ENCODE peak calls at places on chromosomes 6 and 20, in six cellular contexts. One of them, this sample, is unnamed.

GRCh38 chr6:138971601-138972000 is 16.5 kb downstream of the REPS1 start:
- DNase-seq in HCT116: no peak
- DNase-seq in neuronal stem cell: peak
- DNase-seq in tibial artery: no peak
- DNase-seq in prostate gland: no peak
- DNase-seq in left ventricle myocardium inferior: no peak
- DNase-seq in this sample: no peak

GRCh38 chr6:131687022-131687421 is 14.2 kb downstream of the OR2A4 start:
- DNase-seq in HCT116: no peak
- DNase-seq in neuronal stem cell: no peak
- DNase-seq in tibial artery: no peak
- DNase-seq in prostate gland: no peak
- DNase-seq in left ventricle myocardium inferior: no peak
- DNase-seq in this sample: no peak

GRCh38 chr20:2745936-2746635 is 53.5 kb downstream of the EBF4 start:
- DNase-seq in HCT116: no peak
- DNase-seq in neuronal stem cell: no peak
- DNase-seq in tibial artery: no peak
- DNase-seq in prostate gland: no peak
- DNase-seq in left ventricle myocardium inferior: no peak
- DNase-seq in this sample: no peak

GRCh38 chr6:5866547-5867051 is 140.1 kb downstream of the NRN1 start:
- DNase-seq in HCT116: no peak
- DNase-seq in neuronal stem cell: no peak
- DNase-seq in tibial artery: no peak
- DNase-seq in prostate gland: peak
- DNase-seq in left ventricle myocardium inferior: no peak
- DNase-seq in this sample: peak

GRCh38 chr6:158818580-158819212 is 472 bp downstream of the EZR start:
- DNase-seq in HCT116: no peak
- DNase-seq in neuronal stem cell: peak
- DNase-seq in tibial artery: peak
- DNase-seq in prostate gland: peak
- DNase-seq in left ventricle myocardium inferior: peak
- DNase-seq in this sample: peak

GRCh38 chr6:70884074-70884983 is 72.5 kb downstream of the B3GAT2 start:
- DNase-seq in HCT116: peak
- DNase-seq in neuronal stem cell: peak
- DNase-seq in tibial artery: peak
- DNase-seq in prostate gland: peak
- DNase-seq in left ventricle myocardium inferior: peak
- DNase-seq in this sample: no peak

GRCh38 chr20:19995220-19995863 is 21.8 kb upstream of the NAA20 start:
- DNase-seq in HCT116: peak
- DNase-seq in neuronal stem cell: no peak
- DNase-seq in tibial artery: no peak
- DNase-seq in prostate gland: peak
- DNase-seq in left ventricle myocardium inferior: no peak
- DNase-seq in this sample: no peak

GRCh38 chr20:16699287-16699686 is 30.5 kb upstream of the SNRPB2 start:
- DNase-seq in HCT116: no peak
- DNase-seq in neuronal stem cell: no peak
- DNase-seq in tibial artery: no peak
- DNase-seq in prostate gland: no peak
- DNase-seq in left ventricle myocardium inferior: no peak
- DNase-seq in this sample: no peak

GRCh38 chr6:22099241-22099640 is 197.6 kb downstream of the PRL start:
- DNase-seq in HCT116: no peak
- DNase-seq in neuronal stem cell: no peak
- DNase-seq in tibial artery: no peak
- DNase-seq in prostate gland: no peak
- DNase-seq in left ventricle myocardium inferior: no peak
- DNase-seq in this sample: no peak

GRCh38 chr20:16419138-16419715 is 154.0 kb downstream of the KIF16B start:
- DNase-seq in HCT116: no peak
- DNase-seq in neuronal stem cell: no peak
- DNase-seq in tibial artery: no peak
- DNase-seq in prostate gland: no peak
- DNase-seq in left ventricle myocardium inferior: no peak
- DNase-seq in this sample: no peak

GRCh38 chr6:39051399-39052122 is 3.0 kb downstream of the GLP1R start:
- DNase-seq in HCT116: no peak
- DNase-seq in neuronal stem cell: no peak
- DNase-seq in tibial artery: no peak
- DNase-seq in prostate gland: no peak
- DNase-seq in left ventricle myocardium inferior: no peak
- DNase-seq in this sample: peak

GRCh38 chr20:5131502-5131901 is 4.7 kb downstream of the CDS2 start:
- DNase-seq in HCT116: no peak
- DNase-seq in neuronal stem cell: no peak
- DNase-seq in tibial artery: no peak
- DNase-seq in prostate gland: no peak
- DNase-seq in left ventricle myocardium inferior: no peak
- DNase-seq in this sample: no peak
- H3K4me3 ChIP-seq in HCT116: no peak
- H3K4me3 ChIP-seq in neuronal stem cell: no peak
- H3K4me3 ChIP-seq in tibial artery: peak
- H3K4me3 ChIP-seq in prostate gland: no peak
- H3K4me3 ChIP-seq in left ventricle myocardium inferior: peak
- H3K4me3 ChIP-seq in this sample: no peak

DNA sequence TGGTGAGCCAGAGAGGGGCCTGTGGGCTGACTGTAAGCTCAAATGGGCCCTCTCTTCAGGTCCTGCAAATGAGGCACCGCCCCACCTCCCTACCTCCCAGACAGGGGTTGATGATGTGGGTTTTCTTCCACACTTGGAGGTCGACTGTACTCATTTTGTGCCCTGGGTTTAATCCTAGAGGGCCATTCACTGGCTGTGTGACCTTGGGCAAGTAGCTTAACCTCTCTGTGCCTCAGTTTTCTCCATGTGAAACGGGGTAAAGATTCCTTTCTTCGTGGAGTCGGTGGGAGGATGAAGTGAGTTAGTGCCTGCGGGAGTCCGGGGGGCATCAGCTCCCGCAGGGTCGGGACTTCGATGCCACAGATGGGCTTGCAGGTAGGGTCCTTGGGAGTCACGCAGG is 23.9 kb downstream of the ZBP1 start:
- DNase-seq in HCT116: no peak
- DNase-seq in neuronal stem cell: no peak
- DNase-seq in tibial artery: no peak
- DNase-seq in prostate gland: no peak
- DNase-seq in left ventricle myocardium inferior: no peak
- DNase-seq in this sample: no peak
- H3K4me3 ChIP-seq in HCT116: no peak
- H3K4me3 ChIP-seq in neuronal stem cell: no peak
- H3K4me3 ChIP-seq in tibial artery: no peak
- H3K4me3 ChIP-seq in prostate gland: no peak
- H3K4me3 ChIP-seq in left ventricle myocardium inferior: no peak
- H3K4me3 ChIP-seq in this sample: no peak

GRCh38 chr20:63175031-63175895 is 40.7 kb downstream of the YTHDF1 start:
- DNase-seq in HCT116: no peak
- DNase-seq in neuronal stem cell: no peak
- DNase-seq in tibial artery: no peak
- DNase-seq in prostate gland: no peak
- DNase-seq in left ventricle myocardium inferior: no peak
- DNase-seq in this sample: no peak

GRCh38 chr20:63176035-63176434 is 39.9 kb downstream of the YTHDF1 start:
- DNase-seq in HCT116: no peak
- DNase-seq in neuronal stem cell: peak
- DNase-seq in tibial artery: no peak
- DNase-seq in prostate gland: no peak
- DNase-seq in left ventricle myocardium inferior: no peak
- DNase-seq in this sample: no peak

GRCh38 chr20:63173552-63174191 is 42.3 kb downstream of the YTHDF1 start:
- DNase-seq in HCT116: no peak
- DNase-seq in neuronal stem cell: peak
- DNase-seq in tibial artery: no peak
- DNase-seq in prostate gland: no peak
- DNase-seq in left ventricle myocardium inferior: no peak
- DNase-seq in this sample: no peak

GRCh38 chr20:63172726-63173125 is 43.2 kb downstream of the YTHDF1 start:
- DNase-seq in HCT116: peak
- DNase-seq in neuronal stem cell: no peak
- DNase-seq in tibial artery: no peak
- DNase-seq in prostate gland: no peak
- DNase-seq in left ventricle myocardium inferior: no peak
- DNase-seq in this sample: no peak

DNA sequence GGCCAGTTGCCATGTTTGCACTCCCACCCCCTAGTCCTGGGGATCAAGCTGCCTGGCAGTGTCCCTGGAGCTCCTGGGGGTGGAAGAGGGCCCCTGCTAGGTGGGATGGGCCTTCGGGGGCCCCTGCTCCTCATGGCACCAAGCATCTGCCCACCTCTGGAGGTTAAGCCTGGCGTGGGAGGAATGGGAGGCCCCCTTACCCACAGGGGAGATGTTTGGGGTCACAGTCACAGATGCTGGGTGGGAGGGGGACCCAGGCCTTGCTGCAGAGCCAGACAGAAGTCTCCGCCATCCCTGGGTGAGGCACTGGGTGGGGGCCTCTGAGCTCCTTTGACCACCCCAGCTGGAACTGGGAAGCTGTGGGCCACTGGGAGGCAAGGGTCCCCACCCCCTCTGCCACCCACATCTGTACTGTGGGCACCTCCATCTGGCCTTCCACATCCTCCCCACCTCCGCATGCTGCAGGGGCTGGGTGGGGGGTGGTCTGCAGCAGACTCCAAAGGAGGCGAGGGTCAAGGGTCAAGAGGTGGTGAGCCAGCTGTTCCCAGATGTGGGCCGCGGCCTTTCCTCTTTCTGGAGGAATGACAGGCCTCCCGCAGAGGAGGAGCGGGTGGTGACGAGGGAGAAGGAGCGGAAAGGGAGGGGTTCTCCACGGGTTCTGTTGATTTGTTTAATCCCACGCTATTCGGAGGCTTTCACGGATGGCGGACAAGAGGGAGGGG is 41.5 kb downstream of the YTHDF1 start:
- DNase-seq in HCT116: no peak
- DNase-seq in neuronal stem cell: peak
- DNase-seq in tibial artery: no peak
- DNase-seq in prostate gland: no peak
- DNase-seq in left ventricle myocardium inferior: no peak
- DNase-seq in this sample: no peak
- H3K4me3 ChIP-seq in HCT116: no peak
- H3K4me3 ChIP-seq in neuronal stem cell: peak
- H3K4me3 ChIP-seq in tibial artery: no peak
- H3K4me3 ChIP-seq in prostate gland: no peak
- H3K4me3 ChIP-seq in left ventricle myocardium inferior: no peak
- H3K4me3 ChIP-seq in this sample: no peak

GRCh38 chr6:95117236-95117635 is 460.1 kb upstream of the MANEA start:
- DNase-seq in HCT116: peak
- DNase-seq in neuronal stem cell: no peak
- DNase-seq in tibial artery: no peak
- DNase-seq in prostate gland: no peak
- DNase-seq in left ventricle myocardium inferior: no peak
- DNase-seq in this sample: peak
- H3K4me3 ChIP-seq in HCT116: no peak
- H3K4me3 ChIP-seq in neuronal stem cell: no peak
- H3K4me3 ChIP-seq in tibial artery: no peak
- H3K4me3 ChIP-seq in prostate gland: no peak
- H3K4me3 ChIP-seq in left ventricle myocardium inferior: no peak
- H3K4me3 ChIP-seq in this sample: no peak

GRCh38 chr20:52047811-52048302 is 143.7 kb downstream of the ZFP64 start:
- DNase-seq in HCT116: no peak
- DNase-seq in neuronal stem cell: no peak
- DNase-seq in tibial artery: no peak
- DNase-seq in prostate gland: no peak
- DNase-seq in left ventricle myocardium inferior: no peak
- DNase-seq in this sample: no peak
- H3K4me3 ChIP-seq in HCT116: no peak
- H3K4me3 ChIP-seq in neuronal stem cell: peak
- H3K4me3 ChIP-seq in tibial artery: no peak
- H3K4me3 ChIP-seq in prostate gland: no peak
- H3K4me3 ChIP-seq in left ventricle myocardium inferior: no peak
- H3K4me3 ChIP-seq in this sample: no peak

GRCh38 chr20:46630336-46630735 is 20.9 kb downstream of the SLC13A3 start:
- DNase-seq in HCT116: no peak
- DNase-seq in neuronal stem cell: no peak
- DNase-seq in tibial artery: no peak
- DNase-seq in prostate gland: no peak
- DNase-seq in left ventricle myocardium inferior: no peak
- DNase-seq in this sample: no peak
- H3K4me3 ChIP-seq in HCT116: no peak
- H3K4me3 ChIP-seq in neuronal stem cell: no peak
- H3K4me3 ChIP-seq in tibial artery: no peak
- H3K4me3 ChIP-seq in prostate gland: no peak
- H3K4me3 ChIP-seq in left ventricle myocardium inferior: no peak
- H3K4me3 ChIP-seq in this sample: no peak

DNA sequence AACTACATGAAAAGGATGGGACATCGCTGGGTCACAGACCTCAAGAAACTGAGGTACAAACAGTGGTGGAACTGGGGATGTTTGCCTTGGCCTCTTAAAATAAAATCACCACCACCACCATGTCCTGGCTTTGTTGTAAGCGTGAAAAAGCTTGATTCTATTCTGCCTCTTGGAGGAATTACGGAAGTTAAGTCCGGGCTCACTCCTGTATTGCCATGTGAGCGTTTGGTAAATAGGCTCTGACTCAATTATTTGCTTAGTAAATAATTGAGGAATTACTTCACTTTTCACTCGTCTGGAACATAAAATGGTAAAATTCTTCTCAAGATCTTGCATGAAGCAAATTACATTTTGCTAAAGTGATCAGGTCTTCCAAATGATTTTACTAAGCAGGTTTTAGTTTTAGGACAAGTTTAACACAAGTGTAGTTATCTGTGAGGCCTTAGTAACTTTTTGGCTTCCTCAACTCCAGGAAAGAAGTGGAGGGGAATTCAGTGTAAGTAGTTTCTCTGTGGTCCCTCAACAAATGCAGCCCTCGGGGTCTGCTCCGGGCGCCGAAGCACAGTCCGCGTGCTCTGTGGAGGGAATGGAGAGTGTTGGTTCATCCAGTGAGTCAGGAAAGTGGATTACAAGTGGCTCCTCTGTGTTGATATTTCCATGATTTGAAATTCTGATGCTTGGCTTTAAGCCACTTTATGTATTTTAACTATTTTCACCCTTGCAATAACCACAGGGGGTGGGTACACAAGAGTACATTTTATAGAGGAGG is 23.8 kb downstream of the IYD start:
- DNase-seq in HCT116: no peak
- DNase-seq in neuronal stem cell: no peak
- DNase-seq in tibial artery: no peak
- DNase-seq in prostate gland: no peak
- DNase-seq in left ventricle myocardium inferior: no peak
- DNase-seq in this sample: no peak
- H3K4me3 ChIP-seq in HCT116: no peak
- H3K4me3 ChIP-seq in neuronal stem cell: no peak
- H3K4me3 ChIP-seq in tibial artery: no peak
- H3K4me3 ChIP-seq in prostate gland: no peak
- H3K4me3 ChIP-seq in left ventricle myocardium inferior: no peak
- H3K4me3 ChIP-seq in this sample: no peak

This sample was measured in PC-9.